ENCODE peak calls at places on chromosomes 6 and 20, in four cellular contexts. One of them, this sample, is unnamed.

GRCh38 chr6:80343511-80343910 is 237.0 kb downstream of the BCKDHB start:
- DNase-seq in GM12878: no peak
- DNase-seq in WTC11: no peak
- DNase-seq in K562: no peak
- DNase-seq in this sample: no peak

GRCh38 chr20:56244259-56244658 is 4.3 kb upstream of the MC3R start:
- DNase-seq in WTC11: no peak
- DNase-seq in K562: no peak
- DNase-seq in GM12878: no peak
- DNase-seq in this sample: no peak

GRCh38 chr6:72031471-72031870 is 145.1 kb downstream of the RIMS1 start:
- DNase-seq in WTC11: no peak
- DNase-seq in GM12878: no peak
- DNase-seq in K562: no peak
- DNase-seq in this sample: no peak

GRCh38 chr20:51586005-51586440 is 43.5 kb upstream of the NFATC2 start:
- DNase-seq in GM12878: no peak
- DNase-seq in WTC11: no peak
- DNase-seq in K562: no peak
- DNase-seq in this sample: no peak

GRCh38 chr6:113642714-113643442 is 214.3 kb upstream of the MARCKS start:
- DNase-seq in WTC11: peak
- DNase-seq in K562: peak
- DNase-seq in GM12878: no peak
- DNase-seq in this sample: peak

GRCh38 chr6:63807056-63807455 is 171.5 kb downstream of the PHF3 start:
- DNase-seq in GM12878: no peak
- DNase-seq in K562: no peak
- DNase-seq in WTC11: no peak
- DNase-seq in this sample: no peak

GRCh38 chr6:47321582-47321981 is 11.9 kb upstream of the TNFRSF21 start:
- DNase-seq in K562: no peak
- DNase-seq in GM12878: no peak
- DNase-seq in WTC11: no peak
- DNase-seq in this sample: no peak

GRCh38 chr20:51444472-51444871 is 98.0 kb downstream of the NFATC2 start:
- DNase-seq in K562: no peak
- DNase-seq in WTC11: no peak
- DNase-seq in GM12878: no peak
- DNase-seq in this sample: no peak

GRCh38 chr6:93343476-93343875 is 75.9 kb downstream of the EPHA7 start:
- DNase-seq in GM12878: no peak
- DNase-seq in WTC11: no peak
- DNase-seq in K562: no peak
- DNase-seq in this sample: no peak

GRCh38 chr6:152734630-152735029 is 16.0 kb upstream of the VIP start:
- DNase-seq in GM12878: no peak
- DNase-seq in K562: no peak
- DNase-seq in WTC11: no peak
- DNase-seq in this sample: no peak

GRCh38 chr6:167802339-167802738 is 24.4 kb upstream of the AFDN start:
- DNase-seq in GM12878: no peak
- DNase-seq in K562: no peak
- DNase-seq in WTC11: no peak
- DNase-seq in this sample: no peak

GRCh38 chr6:140671926-140672325 is 1297.5 kb upstream of the CITED2 start:
- DNase-seq in K562: no peak
- DNase-seq in GM12878: no peak
- DNase-seq in WTC11: no peak
- DNase-seq in this sample: no peak

GRCh38 chr20:2754426-2754825 is 46.0 kb downstream of the CPXM1 start:
- DNase-seq in GM12878: no peak
- DNase-seq in K562: no peak
- DNase-seq in WTC11: no peak
- DNase-seq in this sample: no peak

GRCh38 chr20:6466065-6466810 is 301.2 kb upstream of the BMP2 start:
- DNase-seq in K562: no peak
- DNase-seq in GM12878: no peak
- DNase-seq in WTC11: no peak
- DNase-seq in this sample: peak

GRCh38 chr6:62009445-62009844 is 276.6 kb downstream of the KHDRBS2 start:
- DNase-seq in GM12878: no peak
- DNase-seq in WTC11: no peak
- DNase-seq in K562: no peak
- DNase-seq in this sample: no peak

GRCh38 chr20:53778041-53778516 is 184.4 kb upstream of the ZNF217 start:
- DNase-seq in K562: no peak
- DNase-seq in WTC11: no peak
- DNase-seq in GM12878: no peak
- DNase-seq in this sample: no peak

GRCh38 chr6:107711953-107712522 is 112.1 kb downstream of the SCML4 start:
- DNase-seq in WTC11: no peak
- DNase-seq in K562: no peak
- DNase-seq in GM12878: no peak
- DNase-seq in this sample: no peak

GRCh38 chr20:44494266-44494665 is 18.6 kb downstream of the TTPAL start:
- DNase-seq in GM12878: no peak
- DNase-seq in K562: no peak
- DNase-seq in WTC11: no peak
- DNase-seq in this sample: no peak

GRCh38 chr6:52176550-52176949 is 9.6 kb upstream of the IL17A start:
- DNase-seq in K562: no peak
- DNase-seq in GM12878: no peak
- DNase-seq in WTC11: no peak
- DNase-seq in this sample: no peak

GRCh38 chr6:79031821-79032590 is 46.0 kb downstream of the PHIP start:
- DNase-seq in WTC11: no peak
- DNase-seq in GM12878: no peak
- DNase-seq in K562: no peak
- DNase-seq in this sample: no peak

GRCh38 chr20:46652699-46653098 is 1.4 kb upstream of the SLC13A3 start:
- DNase-seq in K562: no peak
- DNase-seq in GM12878: no peak
- DNase-seq in WTC11: no peak
- DNase-seq in this sample: no peak

GRCh38 chr20:10316582-10316981 is 98.0 kb downstream of the SNAP25 start:
- DNase-seq in GM12878: peak
- DNase-seq in WTC11: no peak
- DNase-seq in K562: peak
- DNase-seq in this sample: peak

GRCh38 chr6:163285689-163286088 is 128.8 kb upstream of the QKI start:
- DNase-seq in WTC11: no peak
- DNase-seq in GM12878: no peak
- DNase-seq in K562: no peak
- DNase-seq in this sample: no peak
- TF ChIP-seq NR2C2 in WTC11: no peak
- TF ChIP-seq NR2C2 in GM12878: no peak
- TF ChIP-seq NR2C2 in K562: no peak
- TF ChIP-seq NR2C2 in this sample: no peak

GRCh38 chr6:105892577-105893262 is 193.4 kb upstream of the PRDM1 start:
- DNase-seq in WTC11: no peak
- DNase-seq in K562: peak
- DNase-seq in GM12878: peak
- DNase-seq in this sample: peak
- TF ChIP-seq NR2C2 in WTC11: no peak
- TF ChIP-seq NR2C2 in K562: peak
- TF ChIP-seq NR2C2 in GM12878: no peak
- TF ChIP-seq NR2C2 in this sample: no peak

GRCh38 chr6:156928126-156928525 is 150.9 kb downstream of the ARID1B start:
- DNase-seq in K562: no peak
- DNase-seq in GM12878: no peak
- DNase-seq in WTC11: no peak
- DNase-seq in this sample: no peak

GRCh38 chr6:156931283-156931682 is 154.1 kb downstream of the ARID1B start:
- DNase-seq in WTC11: no peak
- DNase-seq in K562: no peak
- DNase-seq in GM12878: no peak
- DNase-seq in this sample: no peak

GRCh38 chr6:156928972-156929371 is 151.8 kb downstream of the ARID1B start:
- DNase-seq in K562: no peak
- DNase-seq in WTC11: no peak
- DNase-seq in GM12878: no peak
- DNase-seq in this sample: no peak

GRCh38 chr6:156924241-156924640 is 147.1 kb downstream of the ARID1B start:
- DNase-seq in GM12878: no peak
- DNase-seq in WTC11: no peak
- DNase-seq in K562: no peak
- DNase-seq in this sample: no peak

GRCh38 chr6:156925718-156926607 is 148.8 kb downstream of the ARID1B start:
- DNase-seq in WTC11: no peak
- DNase-seq in K562: no peak
- DNase-seq in GM12878: no peak
- DNase-seq in this sample: no peak
- TF ChIP-seq NR2C2 in WTC11: no peak
- TF ChIP-seq NR2C2 in K562: no peak
- TF ChIP-seq NR2C2 in GM12878: no peak
- TF ChIP-seq NR2C2 in this sample: no peak

DNA sequence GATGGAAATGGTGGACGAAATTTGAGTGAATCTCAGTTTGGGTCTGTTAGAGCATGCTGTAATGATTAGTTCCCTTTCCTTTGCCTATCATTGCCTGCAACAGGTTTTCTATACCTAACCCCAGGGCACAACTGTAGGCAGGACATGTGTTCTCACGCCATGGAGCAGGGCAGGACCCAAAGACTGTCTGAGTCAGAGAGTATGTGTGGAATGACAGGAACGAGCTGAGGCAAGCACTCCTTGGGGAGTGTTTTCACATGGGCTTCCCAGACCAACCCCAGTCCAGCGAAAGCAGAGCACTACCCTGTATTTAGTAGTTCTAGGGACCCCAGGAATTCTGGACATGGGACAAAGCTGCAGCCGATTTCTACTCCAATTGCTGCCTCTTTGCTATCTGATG is 234.2 kb downstream of the HACE1 start:
- DNase-seq in GM12878: no peak
- DNase-seq in WTC11: no peak
- DNase-seq in K562: no peak
- DNase-seq in this sample: no peak
- TF ChIP-seq NR2C2 in GM12878: no peak
- TF ChIP-seq NR2C2 in WTC11: no peak
- TF ChIP-seq NR2C2 in K562: no peak
- TF ChIP-seq NR2C2 in this sample: no peak

DNA sequence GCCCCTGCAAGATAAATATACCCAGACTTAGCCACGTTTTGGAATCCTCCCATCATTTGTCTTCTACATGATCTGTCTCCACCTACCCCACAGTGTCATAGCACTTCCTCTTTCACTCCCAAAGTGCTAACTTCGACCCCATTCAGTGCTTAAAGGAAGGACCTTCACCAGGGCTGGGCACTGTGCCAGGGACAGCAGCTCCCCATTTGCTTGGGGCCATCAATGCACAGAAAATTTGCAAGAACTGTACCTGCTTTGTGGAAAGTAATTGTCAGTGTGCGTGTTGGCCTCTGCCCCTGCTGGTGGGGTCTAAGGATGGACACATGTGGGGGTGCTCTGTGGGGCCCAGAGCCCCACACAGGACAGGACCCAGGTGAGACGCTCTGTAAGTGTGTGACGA is 5.2 kb upstream of the BPIFA2 start:
- DNase-seq in GM12878: no peak
- DNase-seq in WTC11: no peak
- DNase-seq in K562: no peak
- DNase-seq in this sample: no peak
- TF ChIP-seq NR2C2 in GM12878: no peak
- TF ChIP-seq NR2C2 in WTC11: no peak
- TF ChIP-seq NR2C2 in K562: no peak
- TF ChIP-seq NR2C2 in this sample: no peak